ENCODE peak calls at places on chromosome 17, in six cellular contexts. N is T-helper 9 cell; Y is stimulated activated CD4-positive, alpha-beta T cell treated with anti-CD3 and anti-CD28 coated beads, Interleukin-4, amount 100 ng/mL, for 4 hours; H is activated naive CD4-positive, alpha-beta T cell treated with anti-CD3 and anti-CD28 coated beads, Interleukin-2, amount 50 U/mL, for 16 hours; I is epithelial cell of prostate; D is CD4-positive, alpha-beta memory T cell. S is an unnamed sample.

GRCh38 chr17:44071772-44072171 is 1.2 kb downstream of the G6PC3 start:
- DNase-seq in N (no peak), Y (no peak), H (no peak), I (no peak), D (no peak), S (no peak)

GRCh38 chr17:46106966-46107644 is 86.1 kb downstream of the KANSL1 start:
- DNase-seq in N (no peak), Y (no peak), H (no peak), I (no peak), D (no peak), S (no peak)

GRCh38 chr17:78529251-78529650 is 47.9 kb downstream of the DNAH17 start:
- DNase-seq in N (no peak), Y (no peak), H (no peak), I (no peak), D (no peak), S (no peak)

GRCh38 chr17:14323522-14323981 is 22.7 kb downstream of the HS3ST3B1 start:
- DNase-seq in N (no peak), Y (no peak), H (no peak), I (no peak), D (no peak), S (no peak)

GRCh38 chr17:75521951-75522727 is 3.4 kb upstream of the LLGL2 start:
- DNase-seq in N (no peak), Y (no peak), H (no peak), I (no peak), D (no peak), S (no peak)

GRCh38 chr17:41026668-41027471 is at the start of gene KRTAP1-5:
- DNase-seq in N (no peak), Y (no peak), H (no peak), I (no peak), D (no peak), S (no peak)

GRCh38 chr17:78329263-78330059 is 30.4 kb downstream of the SOCS3 start:
- DNase-seq in N (no peak), Y (no peak), H (no peak), I (no peak), D (peak; percentile 51), S (no peak)

GRCh38 chr17:65103896-65104295 is 33.3 kb upstream of the RGS9 start:
- DNase-seq in N (no peak), Y (no peak), H (no peak), I (no peak), D (no peak), S (no peak)

GRCh38 chr17:72370819-72371218 is 250.0 kb downstream of the SOX9 start:
- DNase-seq in N (no peak), Y (no peak), H (no peak), I (no peak), D (no peak), S (no peak)

GRCh38 chr17:40901981-40902862 is 17.2 kb upstream of the KRT20 start:
- DNase-seq in N (no peak), Y (no peak), H (no peak), I (peak; percentile 86), D (no peak), S (no peak)

GRCh38 chr17:3906881-3907280 is 9.4 kb downstream of the P2RX1 start:
- DNase-seq in N (no peak), Y (no peak), H (no peak), I (no peak), D (no peak), S (no peak)

S was measured in globus pallidus.